ENCODE peak calls at places on chromosomes 2 and 18, in seven cellular contexts. S is AG09319, D is SW480, B is fibroblast of mammary gland, F is HL-60, A is skeletal muscle cell, E is WTC11. C is an unnamed sample.

GRCh38 chr18:12011199-12011961 is 30.1 kb downstream of the IMPA2 start:
- DNase-seq in F (no peak), A (no peak), E (no peak), D (no peak), S (no peak), B (no peak), C (no peak)

GRCh38 chr2:88016948-88017779 is 817 bp upstream of the RNU2-63P start:
- DNase-seq in E (peak), D (peak), B (no peak), A (no peak), F (peak), S (no peak), C (no peak)

GRCh38 chr2:168583710-168584521 is 127.8 kb downstream of the CERS6 start:
- DNase-seq in D (no peak), S (no peak), F (no peak), E (no peak), A (peak), B (peak), C (no peak)

GRCh38 chr18:24766376-24766775 is 305.9 kb downstream of the HRH4 start:
- DNase-seq in A (peak), E (no peak), D (no peak), B (peak), F (no peak), S (peak), C (no peak)

GRCh38 chr2:28997237-28997846 is 16.2 kb downstream of the TOGARAM2 start:
- DNase-seq in F (no peak), A (no peak), B (no peak), D (no peak), E (no peak), S (no peak), C (no peak)

GRCh38 chr2:9565436-9566153 is 10.0 kb upstream of the ADAM17 start:
- DNase-seq in B (peak), F (no peak), A (peak), E (no peak), D (peak), S (peak), C (peak)

GRCh38 chr2:61758991-61759390 is 94.9 kb downstream of the FAM161A start:
- DNase-seq in D (no peak), S (peak), F (no peak), B (peak), A (peak), E (no peak), C (no peak)

GRCh38 chr2:174400853-174401252 is 5.3 kb downstream of the SCRN3 start:
- DNase-seq in F (no peak), S (no peak), B (no peak), E (no peak), D (no peak), A (no peak), C (no peak)

C was measured in SK-MEL-5.